ENCODE peak calls at places on chromosomes 7 and 10, in nine cellular contexts. O is natural killer cell; S is heart left ventricle; I is right lobe of liver; Z is naive thymus-derived CD8-positive, alpha-beta T cell; L is activated naive CD4-positive, alpha-beta T cell treated with anti-CD3 and anti-CD28 coated beads, Interleukin-2, amount 50 U/mL, for 72 hours; W is naive thymus-derived CD4-positive, alpha-beta T cell; J is activated CD8-positive, alpha-beta memory T cell treated with anti-CD3 and anti-CD28 coated beads, Interleukin-2, amount 10 ng/mL, durations not matched to agents 7 days and 5 days; C is effector memory CD8-positive, alpha-beta T cell. V is an unnamed sample.

GRCh38 chr7:106065560-106066500 is 46.3 kb downstream of the SYPL1 start:
- ATAC-seq in C (no peak), Z (no peak), S (no peak), O (no peak), L (no peak), J (no peak), I (peak), W (no peak), V (no peak)

GRCh38 chr7:123580406-123581161 is 21.0 kb upstream of the ASB15 start:
- ATAC-seq in O (no peak), I (peak), C (peak), Z (peak), W (peak), L (peak), S (peak), J (peak), V (no peak)

GRCh38 chr7:113796557-113796956 is 122.3 kb downstream of the PPP1R3A start:
- ATAC-seq in I (no peak), L (no peak), C (no peak), Z (no peak), S (no peak), O (no peak), J (no peak), W (no peak), V (no peak)

GRCh38 chr7:369981-370621 is 80.1 kb downstream of the FOXL3 start:
- ATAC-seq in Z (no peak), I (no peak), L (no peak), S (no peak), C (no peak), O (no peak), J (no peak), W (no peak), V (no peak)

GRCh38 chr7:107982463-107982862 is 20.5 kb downstream of the LAMB1 start:
- ATAC-seq in J (no peak), S (no peak), O (no peak), I (no peak), C (no peak), W (no peak), L (no peak), Z (no peak), V (no peak)

GRCh38 chr7:55438765-55439525 is 73.8 kb downstream of the LANCL2 start:
- ATAC-seq in I (peak), O (no peak), S (peak), W (no peak), J (no peak), C (no peak), L (no peak), Z (peak), V (no peak)

GRCh38 chr7:8035190-8035589 is 66.6 kb downstream of the GLCCI1 start:
- ATAC-seq in W (peak), Z (no peak), L (no peak), J (no peak), S (no peak), I (peak), C (no peak), O (no peak), V (no peak)

GRCh38 chr7:75738604-75738974 is at the start of gene HIP1:
- ATAC-seq in I (no peak), W (no peak), S (no peak), Z (peak), C (peak), O (peak), L (no peak), J (no peak), V (no peak)

GRCh38 chr7:14340415-14341079 is 351.1 kb upstream of the ETV1 start:
- ATAC-seq in I (no peak), S (no peak), O (no peak), J (no peak), C (no peak), L (no peak), W (no peak), Z (no peak), V (no peak)

GRCh38 chr7:128791968-128792319 is at the start of gene CCDC136:
- ATAC-seq in L (no peak), J (no peak), O (no peak), Z (no peak), I (no peak), S (no peak), W (no peak), C (no peak), V (no peak)

GRCh38 chr10:78886129-78886528 is 182.6 kb upstream of the ZMIZ1 start:
- ATAC-seq in L (no peak), W (no peak), S (no peak), J (no peak), Z (no peak), O (no peak), I (no peak), C (no peak), V (no peak)

GRCh38 chr7:111091623-111092370 is 870 bp downstream of the LRRN3 start:
- ATAC-seq in S (no peak), L (peak), Z (peak), O (no peak), W (no peak), C (no peak), I (peak), J (peak), V (no peak)

GRCh38 chr7:111424768-111425167 is 137.5 kb downstream of the IMMP2L start:
- ATAC-seq in L (no peak), S (no peak), J (no peak), Z (no peak), W (no peak), C (no peak), I (no peak), O (no peak), V (no peak)

GRCh38 chr10:31157125-31157983 is 125.7 kb upstream of the ZNF438 start:
- ATAC-seq in L (no peak), W (no peak), O (no peak), C (no peak), Z (no peak), S (peak), J (no peak), I (no peak), V (peak)

GRCh38 chr10:118730699-118731456 is 23.9 kb downstream of the CACUL1 start:
- ATAC-seq in L (no peak), Z (peak), O (no peak), C (peak), W (no peak), S (no peak), I (peak), J (no peak), V (no peak)

GRCh38 chr7:158842486-158842885 is 13.2 kb upstream of the ESYT2 start:
- ATAC-seq in C (peak), J (no peak), S (no peak), I (no peak), Z (peak), L (peak), W (peak), O (peak), V (no peak)

GRCh38 chr7:7869036-7869435 is 99.6 kb upstream of the GLCCI1 start:
- ATAC-seq in W (no peak), J (no peak), L (no peak), C (no peak), Z (no peak), I (no peak), O (peak), S (peak), V (no peak)

GRCh38 chr10:66151346-66151745 is 774.5 kb upstream of the LRRTM3 start:
- ATAC-seq in W (no peak), C (no peak), I (no peak), Z (no peak), L (no peak), O (no peak), S (no peak), J (no peak), V (no peak)

GRCh38 chr7:142795339-142795863 is 24.6 kb downstream of the PRSS2 start:
- ATAC-seq in C (peak), W (peak), L (peak), S (no peak), O (peak), Z (peak), I (no peak), J (no peak), V (no peak)

GRCh38 chr10:13633689-13634088 is 46.9 kb downstream of the PRPF18 start:
- ATAC-seq in C (no peak), L (no peak), I (peak), J (no peak), Z (no peak), S (peak), W (no peak), O (no peak), V (peak)

GRCh38 chr10:62594093-62594520 is 210.4 kb upstream of the ADO start:
- ATAC-seq in L (peak), I (peak), O (peak), Z (peak), S (no peak), J (peak), W (peak), C (peak), V (peak)

V was measured in gastroesophageal sphincter.